ENCODE peak calls at places on chromosomes 7 and 10, in ten cellular contexts. P, X, H, Y, G, B, D, J, Q and Z are unnamed samples.

GRCh38 chr7:38615665-38616064 is 15.5 kb downstream of the AMPH start:
- DNase-seq in P (no peak), X (no peak), H (no peak), Y (no peak), G (no peak), B (no peak), D (no peak), J (no peak), Q (no peak), Z (no peak)

GRCh38 chr10:86747796-86748581 is 8.4 kb upstream of the BMPR1A start:
- DNase-seq in P (no peak), X (no peak), H (no peak), Y (no peak), G (no peak), B (no peak), D (no peak), J (no peak), Q (no peak), Z (peak; percentile 37)

GRCh38 chr7:142359694-142360279 is 101.9 kb upstream of the PRSS58 start:
- DNase-seq in P (no peak), X (no peak), H (no peak), Y (no peak), G (no peak), B (no peak), D (no peak), J (no peak), Q (no peak), Z (peak; percentile 10)

GRCh38 chr10:132222726-132223125 is 36.0 kb downstream of the DPYSL4 start:
- DNase-seq in P (no peak), X (no peak), H (no peak), Y (no peak), G (no peak), B (no peak), D (no peak), J (no peak), Q (no peak), Z (no peak)

GRCh38 chr10:76285012-76285411 is 853.6 kb downstream of the LRMDA start:
- DNase-seq in P (no peak), X (peak; percentile 45), H (no peak), Y (no peak), G (no peak), B (no peak), D (no peak), J (peak; percentile 93), Q (no peak), Z (peak; percentile 78)

GRCh38 chr7:24767878-24768569 is 10.8 kb upstream of the GSDME start:
- DNase-seq in P (no peak), X (no peak), H (no peak), Y (no peak), G (no peak), B (no peak), D (no peak), J (no peak), Q (no peak), Z (no peak)

GRCh38 chr7:78254397-78255055 is 456.0 kb downstream of the PHTF2 start:
- DNase-seq in P (no peak), X (no peak), H (no peak), Y (no peak), G (no peak), B (no peak), D (no peak), J (no peak), Q (no peak), Z (no peak)

GRCh38 chr10:96502561-96503267 is 11.0 kb downstream of the TLL2 start:
- DNase-seq in P (no peak), X (no peak), H (no peak), Y (no peak), G (no peak), B (no peak), D (no peak), J (no peak), Q (no peak), Z (no peak)

GRCh38 chr7:20280475-20281351 is 50.0 kb upstream of the ITGB8 start:
- DNase-seq in P (no peak), X (peak; percentile 51), H (no peak), Y (no peak), G (no peak), B (no peak), D (no peak), J (peak; percentile 91), Q (no peak), Z (peak; percentile 86)

GRCh38 chr10:110376021-110376773 is 71.5 kb upstream of the SMNDC1 start:
- DNase-seq in P (no peak), X (no peak), H (peak; percentile 61), Y (no peak), G (no peak), B (no peak), D (peak; percentile 38), J (no peak), Q (no peak), Z (no peak)

GRCh38 chr7:150937848-150938561 is 40.1 kb downstream of the KCNH2 start:
- DNase-seq in P (no peak), X (no peak), H (no peak), Y (no peak), G (no peak), B (no peak), D (no peak), J (peak; percentile 70), Q (no peak), Z (peak; percentile 27)

GRCh38 chr10:113177163-113177935 is 227.3 kb downstream of the TCF7L2 start:
- DNase-seq in P (no peak), X (no peak), H (peak; percentile 50), Y (no peak), G (no peak), B (no peak), D (no peak), J (no peak), Q (no peak), Z (no peak)

GRCh38 chr10:101774589-101775272 is 1.2 kb downstream of the FGF8 start:
- DNase-seq in P (no peak), X (no peak), H (no peak), Y (no peak), G (no peak), B (no peak), D (no peak), J (no peak), Q (no peak), Z (no peak)

GRCh38 chr7:4725014-4725951 is 43.2 kb downstream of the FOXK1 start:
- DNase-seq in P (peak; percentile 91), X (peak; percentile 80), H (peak; percentile 89), Y (no peak), G (peak; percentile 46), B (no peak), D (peak; percentile 81), J (peak; percentile 95), Q (peak; percentile 87), Z (peak; percentile 95)

GRCh38 chr7:28062197-28062988 is 118.2 kb downstream of the JAZF1 start:
- DNase-seq in P (peak; percentile 62), X (no peak), H (peak; percentile 54), Y (peak; percentile 27), G (peak; percentile 61), B (no peak), D (peak; percentile 70), J (peak; percentile 44), Q (peak; percentile 77), Z (peak; percentile 75)

GRCh38 chr10:130002606-130003005 is 38.5 kb upstream of the EBF3 start:
- DNase-seq in P (no peak), X (no peak), H (no peak), Y (no peak), G (no peak), B (no peak), D (no peak), J (no peak), Q (no peak), Z (no peak)

GRCh38 chr10:49183596-49184542 is 4.3 kb downstream of the TMEM273 start:
- DNase-seq in P (no peak), X (no peak), H (no peak), Y (no peak), G (no peak), B (no peak), D (peak; percentile 27), J (no peak), Q (no peak), Z (no peak)

GRCh38 chr7:108093341-108093740 is 36.8 kb downstream of the LAMB4 start:
- DNase-seq in P (no peak), X (no peak), H (no peak), Y (no peak), G (no peak), B (no peak), D (no peak), J (no peak), Q (no peak), Z (peak; percentile 81)

GRCh38 chr7:148340438-148340837 is 250.1 kb upstream of the C7orf33 start:
- DNase-seq in P (no peak), X (no peak), H (no peak), Y (no peak), G (no peak), B (no peak), D (no peak), J (no peak), Q (no peak), Z (no peak)

GRCh38 chr7:28787116-28787515 is 171.0 kb downstream of the TRIL start:
- DNase-seq in P (no peak), X (no peak), H (no peak), Y (no peak), G (no peak), B (no peak), D (no peak), J (no peak), Q (no peak), Z (no peak)

GRCh38 chr10:17472481-17473227 is 18.3 kb upstream of the ST8SIA6 start:
- DNase-seq in P (no peak), X (no peak), H (no peak), Y (no peak), G (no peak), B (no peak), D (no peak), J (no peak), Q (no peak), Z (no peak)

GRCh38 chr7:33686001-33686591 is 219.2 kb upstream of the BMPER start:
- DNase-seq in P (no peak), X (no peak), H (no peak), Y (no peak), G (no peak), B (no peak), D (peak; percentile 39), J (no peak), Q (no peak), Z (no peak)
- TF ChIP-seq CTCF in P (no peak), X (no peak), H (no peak), Y (no peak), G (peak; percentile 39), B (no peak), D (no peak), J (no peak), Q (no peak), Z (no peak)

GRCh38 chr10:72086466-72087391 is 1.6 kb downstream of the SPOCK2 start:
- DNase-seq in P (peak; percentile 58), X (no peak), H (peak; percentile 67), Y (no peak), G (no peak), B (no peak), D (no peak), J (peak; percentile 58), Q (peak; percentile 37), Z (no peak)
- TF ChIP-seq CTCF in P (no peak), X (no peak), H (no peak), Y (no peak), G (no peak), B (no peak), D (no peak), J (no peak), Q (no peak), Z (no peak)

GRCh38 chr10:64463406-64463805 is 942.2 kb downstream of the REEP3 start:
- DNase-seq in P (no peak), X (no peak), H (no peak), Y (no peak), G (no peak), B (no peak), D (no peak), J (no peak), Q (no peak), Z (no peak)
- TF ChIP-seq CTCF in P (no peak), X (no peak), H (no peak), Y (no peak), G (no peak), B (no peak), D (no peak), J (no peak), Q (no peak), Z (no peak)

GRCh38 chr10:44878704-44879530 is 32.2 kb upstream of the TMEM72 start:
- DNase-seq in P (peak; percentile 86), X (peak; percentile 74), H (peak; percentile 86), Y (no peak), G (peak; percentile 79), B (peak; percentile 86), D (peak; percentile 87), J (peak; percentile 80), Q (peak; percentile 90), Z (peak; percentile 86)
- TF ChIP-seq CTCF in P (no peak), X (peak; percentile 21), H (peak; percentile 10), Y (no peak), G (peak; percentile 47), B (peak; percentile 9), D (no peak), J (peak; percentile 15), Q (no peak), Z (no peak)